ENCODE peak calls at places on chromosomes 12 and 14, in ten cellular contexts. T is fibroblast of pulmonary artery, Z is astrocyte of the spinal cord, G is cardiac fibroblast, Q is RWPE2, R is left ventricle myocardium inferior, F is colonic mucosa, B is fibroblast of lung, W is tibial artery, C is GM20000. S is an unnamed sample.

GRCh38 chr12:104952816-104953215 is 5.3 kb downstream of the SLC41A2 start:
- DNase-seq in W (no peak), Z (no peak), Q (no peak), C (no peak), T (no peak), B (no peak), G (no peak), F (no peak), R (no peak), S (no peak)

GRCh38 chr14:77469539-77469938 is 11.6 kb downstream of the AHSA1 start:
- DNase-seq in C (no peak), G (no peak), R (no peak), Z (no peak), B (no peak), F (no peak), W (no peak), T (no peak), Q (no peak), S (no peak)

GRCh38 chr12:79844693-79845092 is 90.2 kb downstream of the PPP1R12A start:
- DNase-seq in Z (peak; percentile 71), B (peak; percentile 42), G (peak; percentile 65), C (no peak), R (no peak), F (no peak), W (no peak), Q (no peak), T (peak; percentile 77), S (no peak)

GRCh38 chr14:102690509-102691286 is 86.6 kb upstream of the TRAF3 start:
- DNase-seq in Q (no peak), R (no peak), G (no peak), T (no peak), C (no peak), B (no peak), F (no peak), W (no peak), Z (no peak), S (no peak)

GRCh38 chr12:105805730-105806390 is 332.9 kb downstream of the NUAK1 start:
- DNase-seq in W (no peak), F (no peak), G (no peak), Z (no peak), B (no peak), Q (no peak), R (no peak), T (no peak), C (no peak), S (no peak)

GRCh38 chr12:69330475-69331473 is 17.4 kb upstream of the LYZ start:
- DNase-seq in B (peak; percentile 11), F (peak; percentile 81), W (no peak), Z (peak; percentile 4), G (peak; percentile 14), T (no peak), C (peak; percentile 32), R (no peak), Q (no peak), S (peak; percentile 26)

GRCh38 chr14:83120187-83120586 is 1586.5 kb upstream of the SEL1L start:
- DNase-seq in Q (no peak), F (no peak), B (no peak), G (no peak), R (no peak), W (no peak), C (no peak), T (no peak), Z (no peak), S (no peak)

GRCh38 chr14:20143911-20144310 is 5.3 kb downstream of the OR4N5 start:
- DNase-seq in G (no peak), C (no peak), Q (no peak), W (no peak), Z (no peak), T (no peak), R (no peak), B (no peak), F (no peak), S (no peak)

GRCh38 chr12:59444932-59445331 is 150.9 kb upstream of the SLC16A7 start:
- DNase-seq in T (peak; percentile 33), F (no peak), R (no peak), B (peak; percentile 51), Q (no peak), G (peak; percentile 33), W (no peak), C (no peak), Z (peak; percentile 9), S (no peak)
- TF ChIP-seq CTCF in T (peak; percentile 19), F (no peak), R (peak; percentile 54), B (peak; percentile 34), Q (peak; percentile 28), G (peak; percentile 25), W (no peak), C (peak; percentile 19), Z (peak; percentile 26), S (peak; percentile 46)

GRCh38 chr14:35386673-35387125 is 17.9 kb downstream of the NFKBIA start:
- DNase-seq in W (no peak), B (no peak), R (peak; percentile 15), T (no peak), F (no peak), G (no peak), C (no peak), Z (no peak), Q (no peak), S (no peak)

GRCh38 chr14:35385042-35385839 is 19.3 kb downstream of the NFKBIA start:
- DNase-seq in W (peak; percentile 97), T (peak; percentile 92), C (no peak), B (peak; percentile 89), G (peak; percentile 94), Z (peak; percentile 93), R (peak; percentile 87), F (peak; percentile 77), Q (no peak), S (no peak)

GRCh38 chr14:35383569-35384385 is 20.8 kb downstream of the NFKBIA start:
- DNase-seq in B (no peak), G (no peak), T (no peak), Z (no peak), R (peak; percentile 12), C (no peak), F (no peak), W (no peak), Q (no peak), S (no peak)

GRCh38 chr14:35387209-35387608 is 17.3 kb downstream of the NFKBIA start:
- DNase-seq in C (no peak), R (no peak), B (no peak), Z (no peak), T (no peak), G (no peak), W (no peak), Q (no peak), F (no peak), S (no peak)

DNA sequence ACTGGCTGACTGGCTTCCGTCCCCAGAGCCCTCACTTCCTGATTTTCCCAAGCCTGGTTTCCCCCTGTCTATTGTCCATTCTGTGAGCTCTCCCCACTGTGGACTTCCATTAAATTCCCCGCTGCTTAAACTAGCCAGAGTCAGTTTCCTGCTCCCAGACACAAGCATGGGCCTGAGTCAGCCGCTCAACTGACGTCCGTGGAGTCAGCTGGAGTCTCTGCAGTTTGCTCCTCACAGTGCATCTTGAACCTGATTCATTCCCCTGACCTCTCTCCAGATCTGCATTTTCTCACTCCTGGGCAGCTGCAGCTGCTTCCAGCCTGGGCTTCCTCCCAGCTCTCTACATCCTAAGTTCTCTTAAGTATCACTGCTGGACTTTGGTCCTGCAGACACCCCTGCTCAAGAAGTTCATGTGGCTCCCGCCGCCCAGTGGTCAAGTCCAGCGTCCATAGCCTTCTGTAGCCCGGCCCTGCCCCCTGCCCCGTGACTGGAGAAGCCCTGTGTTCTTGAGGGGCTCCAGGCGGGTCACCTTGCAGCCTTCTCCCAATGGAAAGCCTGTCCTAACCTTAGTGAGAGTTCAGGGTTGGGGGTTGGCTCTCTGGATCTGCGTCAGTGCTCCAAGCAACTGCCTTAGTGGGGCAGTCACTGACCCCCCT is 20.0 kb downstream of the NFKBIA start:
- DNase-seq in Z (peak; percentile 96), F (peak; percentile 68), W (peak; percentile 91), G (peak; percentile 96), B (peak; percentile 97), C (no peak), Q (no peak), T (peak; percentile 96), R (peak; percentile 65), S (no peak)
- TF ChIP-seq CTCF in Z (peak; percentile 12), F (peak; percentile 29), W (no peak), G (peak; percentile 59), B (no peak), C (no peak), Q (no peak), T (peak; percentile 35), R (peak; percentile 47), S (no peak)

DNA sequence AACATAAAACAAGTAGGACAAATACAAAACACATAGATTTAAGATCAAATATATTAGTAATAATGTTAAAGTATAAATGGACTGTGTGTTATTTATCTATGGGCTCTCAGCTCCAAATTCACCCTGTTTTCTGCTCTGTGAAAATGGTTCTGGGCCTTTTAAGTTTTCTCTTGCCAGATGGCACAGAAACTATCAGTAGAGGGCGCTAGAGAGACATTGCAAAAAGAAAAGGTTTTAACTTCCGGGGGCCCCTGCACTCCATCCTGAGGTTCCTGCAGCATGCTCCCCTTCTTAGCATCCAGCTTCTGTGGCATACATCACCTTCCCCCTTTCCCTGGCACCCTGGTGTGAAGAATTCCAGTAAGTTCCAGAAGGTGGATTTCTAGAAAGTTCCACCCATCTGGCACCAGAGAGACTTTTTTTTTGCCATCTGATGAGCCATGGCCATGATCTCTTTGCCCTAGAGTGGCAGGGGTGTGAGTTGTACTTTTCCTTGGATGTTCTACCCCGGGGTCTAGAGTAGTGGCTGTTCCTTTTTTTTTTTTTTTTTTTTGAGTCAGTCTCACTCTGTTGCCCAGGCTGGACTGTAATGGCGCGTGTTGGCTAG is 29.3 kb downstream of the ZCRB1 start:
- DNase-seq in R (no peak), C (no peak), T (peak; percentile 20), Q (no peak), Z (peak; percentile 29), G (peak; percentile 2), W (no peak), F (no peak), B (peak; percentile 24), S (no peak)
- TF ChIP-seq CTCF in R (no peak), C (peak; percentile 21), T (peak; percentile 44), Q (peak; percentile 33), Z (peak; percentile 63), G (peak; percentile 47), W (no peak), F (peak; percentile 24), B (peak; percentile 52), S (peak; percentile 45)

GRCh38 chr12:57584050-57584449 is 6.9 kb upstream of the PIP4K2C start:
- DNase-seq in W (no peak), B (no peak), F (no peak), G (no peak), Z (no peak), T (no peak), R (no peak), Q (no peak), C (no peak), S (no peak)

GRCh38 chr12:57582440-57582839 is 8.6 kb upstream of the PIP4K2C start:
- DNase-seq in R (no peak), T (no peak), G (no peak), Q (no peak), Z (no peak), W (no peak), B (no peak), C (no peak), F (no peak), S (no peak)

GRCh38 chr12:57584690-57585089 is 6.3 kb upstream of the PIP4K2C start:
- DNase-seq in W (no peak), Q (no peak), G (no peak), B (no peak), T (no peak), R (no peak), Z (no peak), F (no peak), C (no peak), S (no peak)

GRCh38 chr12:57581802-57582201 is 9.2 kb upstream of the PIP4K2C start:
- DNase-seq in Q (no peak), F (no peak), R (no peak), Z (no peak), G (no peak), C (no peak), W (no peak), T (no peak), B (no peak), S (no peak)

GRCh38 chr12:57583008-57583831 is 7.8 kb upstream of the PIP4K2C start:
- DNase-seq in T (peak; percentile 86), C (peak; percentile 89), Z (peak; percentile 76), B (peak; percentile 87), Q (no peak), R (no peak), W (peak; percentile 72), G (peak; percentile 91), F (peak; percentile 70), S (peak; percentile 89)
- TF ChIP-seq CTCF in T (peak; percentile 91), C (peak; percentile 75), Z (peak; percentile 89), B (peak; percentile 81), Q (peak; percentile 93), R (peak; percentile 98), W (peak; percentile 98), G (peak; percentile 81), F (peak; percentile 94), S (peak; percentile 94)

S was measured in GM13977.